ENCODE peak calls at places on chromosome 6, in six cellular contexts. F is HepG2, N is A549, K is GM12878, Z is HCT116, J is K562. C is an unnamed sample.

GRCh38 chr6:157372501-157373280 is 8.3 kb upstream of the ZDHHC14 start:
- DNase-seq in J (no peak), N (no peak), K (no peak), Z (no peak), F (no peak), C (no peak)

GRCh38 chr6:35852994-35853393 is 47.8 kb downstream of the LHFPL5 start:
- DNase-seq in Z (no peak), F (no peak), N (no peak), J (no peak), K (no peak), C (no peak)

GRCh38 chr6:109455161-109455501 is 441 bp downstream of the MICAL1 start:
- DNase-seq in Z (no peak), J (no peak), F (no peak), K (no peak), N (no peak), C (no peak)

GRCh38 chr6:113015249-113015648 is 668.1 kb downstream of the RFPL4B start:
- DNase-seq in F (no peak), J (no peak), K (no peak), Z (no peak), N (no peak), C (no peak)

GRCh38 chr6:18265099-18265372 is 706 bp upstream of the DEK start:
- DNase-seq in N (no peak), F (no peak), J (no peak), K (no peak), Z (no peak), C (peak; percentile 52)

GRCh38 chr6:33164176-33164575 is 28.1 kb downstream of the COL11A2 start:
- DNase-seq in J (no peak), K (no peak), Z (no peak), F (no peak), N (no peak), C (no peak)

GRCh38 chr6:81465859-81466258 is 286.6 kb downstream of the TENT5A start:
- DNase-seq in F (peak; percentile 2), N (no peak), J (no peak), Z (peak; percentile 37), K (no peak), C (peak; percentile 3)

GRCh38 chr6:89581669-89582068 is 56.9 kb downstream of the LYRM2 start:
- DNase-seq in K (no peak), J (no peak), N (no peak), Z (no peak), F (no peak), C (no peak)

GRCh38 chr6:44001318-44001868 is 125.9 kb downstream of the MRPL14 start:
- DNase-seq in N (no peak), K (peak; percentile 72), F (peak; percentile 52), J (peak; percentile 79), Z (peak; percentile 54), C (peak; percentile 67)

GRCh38 chr6:18422136-18422535 is 35.0 kb downstream of the RNF144B start:
- DNase-seq in Z (no peak), J (no peak), F (peak; percentile 32), K (no peak), N (no peak), C (no peak)

GRCh38 chr6:112501705-112502104 is 154.6 kb downstream of the RFPL4B start:
- DNase-seq in J (no peak), Z (no peak), N (no peak), K (no peak), F (no peak), C (peak; percentile 63)

GRCh38 chr6:152828431-152828830 is 77.8 kb downstream of the VIP start:
- DNase-seq in J (no peak), F (no peak), Z (no peak), N (no peak), K (no peak), C (peak; percentile 44)

GRCh38 chr6:160000280-160000704 is 31.4 kb downstream of the IGF2R start:
- DNase-seq in J (peak; percentile 88), Z (no peak), N (no peak), K (no peak), F (no peak), C (no peak)

GRCh38 chr6:44464527-44465310 is 77.2 kb downstream of the CDC5L start:
- DNase-seq in J (no peak), F (peak; percentile 51), N (no peak), Z (no peak), K (no peak), C (no peak)

GRCh38 chr6:109526905-109527628 is 44.0 kb upstream of the ZBTB24 start:
- DNase-seq in K (peak; percentile 28), Z (peak; percentile 69), N (peak; percentile 33), J (peak; percentile 80), F (peak; percentile 65), C (peak; percentile 46)

GRCh38 chr6:143885116-143885515 is 20.8 kb downstream of the ZC2HC1B start:
- DNase-seq in J (no peak), F (no peak), Z (no peak), N (no peak), K (no peak), C (no peak)

GRCh38 chr6:108200631-108201030 is 34.8 kb downstream of the NR2E1 start:
- DNase-seq in Z (peak; percentile 3), N (peak; percentile 26), J (no peak), F (peak; percentile 72), K (no peak), C (no peak)

GRCh38 chr6:159691133-159691962 is 1.7 kb downstream of the SOD2 start:
- DNase-seq in Z (peak; percentile 55), K (peak; percentile 47), F (peak; percentile 93), N (peak; percentile 50), J (peak; percentile 70), C (peak; percentile 51)

GRCh38 chr6:26173836-26174144 is 86.6 kb downstream of the HFE start:
- DNase-seq in J (peak; percentile 58), N (no peak), Z (no peak), K (no peak), F (no peak), C (no peak)

GRCh38 chr6:26172496-26172958 is 85.3 kb downstream of the HFE start:
- DNase-seq in J (peak; percentile 66), F (no peak), N (no peak), K (no peak), Z (no peak), C (peak; percentile 39)

GRCh38 chr6:26175033-26175427 is 87.8 kb downstream of the HFE start:
- DNase-seq in Z (no peak), F (no peak), N (no peak), J (no peak), K (no peak), C (no peak)

GRCh38 chr6:26179675-26180074 is 92.4 kb downstream of the HFE start:
- DNase-seq in F (no peak), J (no peak), Z (no peak), N (no peak), K (no peak), C (no peak)

DNA sequence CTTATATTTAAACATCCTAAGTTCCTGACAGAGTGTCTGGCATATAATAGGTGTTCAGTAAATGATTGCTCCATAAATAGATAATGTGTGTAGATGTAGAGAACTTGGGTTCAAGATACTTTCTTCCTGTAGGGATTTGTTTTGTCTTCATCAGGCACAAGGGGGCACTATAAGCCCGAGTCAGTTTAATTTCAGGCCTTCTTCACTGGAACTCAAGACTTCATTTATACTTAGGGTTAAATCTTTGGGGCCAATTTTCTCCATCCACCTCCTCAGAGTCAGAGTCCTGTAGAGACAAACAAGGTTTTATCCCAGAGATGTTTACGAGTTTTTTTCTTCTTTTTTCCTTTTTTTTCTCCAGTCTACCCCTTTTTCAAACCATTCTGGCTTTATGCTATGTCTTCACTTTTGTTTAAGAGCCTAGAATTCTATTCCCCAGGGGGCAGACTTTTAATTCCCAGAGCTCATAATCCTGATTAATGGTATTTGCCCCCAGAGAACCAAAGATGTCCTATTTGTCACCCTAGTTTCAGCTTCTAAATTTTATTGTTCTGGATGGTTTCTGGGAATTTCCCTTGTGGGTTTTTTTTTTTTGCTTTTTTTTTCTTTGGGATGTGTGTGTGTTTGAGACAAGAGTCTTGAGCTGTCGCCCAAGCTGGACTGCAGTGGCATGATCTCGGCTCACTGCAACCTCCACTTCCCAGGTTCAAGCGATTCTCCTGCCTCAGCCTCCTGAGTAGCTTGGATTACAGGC is 88.4 kb downstream of the HFE start:
- DNase-seq in Z (no peak), N (no peak), F (peak; percentile 72), K (no peak), J (peak; percentile 88), C (no peak)
- TF ChIP-seq MAX in Z (no peak), N (no peak), F (no peak), K (no peak), J (no peak), C (no peak)

GRCh38 chr6:9044426-9044825 is 609.1 kb upstream of the SLC35B3 start:
- DNase-seq in J (no peak), Z (no peak), F (no peak), K (no peak), N (no peak), C (no peak)

GRCh38 chr6:9040718-9041117 is 605.4 kb upstream of the SLC35B3 start:
- DNase-seq in K (no peak), J (no peak), N (no peak), Z (no peak), F (no peak), C (no peak)

DNA sequence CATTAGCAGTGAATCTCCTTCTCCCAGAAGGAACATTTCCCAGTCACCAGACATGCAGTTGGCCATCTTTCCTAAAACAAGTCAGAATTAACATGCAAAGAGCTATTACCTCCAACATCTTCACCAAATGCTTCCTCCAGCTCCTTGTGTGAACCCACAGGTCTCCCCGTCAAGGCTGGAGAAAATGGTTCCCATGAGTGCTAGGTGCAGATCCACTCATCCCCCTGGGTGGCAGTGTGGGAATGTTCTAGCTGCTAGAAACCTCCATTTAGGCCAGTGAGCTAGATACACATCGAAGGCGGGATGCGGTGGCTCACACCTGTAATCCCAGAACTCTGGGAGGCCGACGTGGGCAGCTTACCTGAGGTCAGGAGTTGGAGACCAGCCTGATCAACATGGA is 603.9 kb upstream of the SLC35B3 start:
- DNase-seq in N (no peak), Z (no peak), J (peak; percentile 1), F (no peak), K (no peak), C (no peak)
- TF ChIP-seq REST in N (no peak), Z (no peak), J (no peak), F (no peak), K (no peak), C (no peak)

GRCh38 chr6:11672261-11672660 is 106.3 kb downstream of the ADTRP start:
- DNase-seq in Z (no peak), F (no peak), J (no peak), N (no peak), K (no peak), C (no peak)

GRCh38 chr6:11672669-11673068 is 105.9 kb downstream of the ADTRP start:
- DNase-seq in K (no peak), J (no peak), F (no peak), Z (no peak), N (no peak), C (no peak)

GRCh38 chr6:11681357-11681756 is 97.2 kb downstream of the ADTRP start:
- DNase-seq in Z (no peak), N (no peak), J (no peak), F (no peak), K (no peak), C (no peak)

DNA sequence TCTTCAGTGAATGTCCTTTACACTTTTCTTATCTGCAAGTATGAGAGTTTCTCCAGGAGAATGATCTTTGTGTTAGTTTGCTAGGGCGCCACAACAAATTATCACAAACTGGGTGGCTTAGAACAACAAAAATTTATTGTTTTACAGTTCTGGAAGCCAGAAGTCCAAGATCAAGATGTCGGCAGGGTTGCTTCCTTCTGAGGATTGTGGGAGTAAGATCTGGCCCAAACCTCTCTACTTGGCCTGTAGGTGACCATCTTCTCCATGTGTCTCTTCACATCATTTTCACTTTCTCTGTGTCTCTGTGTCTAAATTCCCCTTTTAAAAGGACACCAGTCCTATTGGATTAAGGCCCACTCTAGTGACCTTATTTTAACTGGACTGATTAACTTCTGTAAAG is 103.0 kb downstream of the ADTRP start:
- DNase-seq in N (no peak), F (no peak), K (no peak), Z (no peak), J (no peak), C (no peak)
- TF ChIP-seq MAX in N (no peak), F (no peak), K (no peak), Z (no peak), J (no peak), C (no peak)

GRCh38 chr6:140879861-140880260 is 1252.9 kb upstream of the GJE1 start:
- DNase-seq in J (no peak), Z (no peak), F (no peak), K (no peak), N (no peak), C (no peak)
- TF ChIP-seq REST in J (no peak), Z (no peak), F (no peak), K (no peak), N (no peak), C (no peak)